ENCODE peak calls at places on chromosome 7, in five cellular contexts. D, F, X, Z and A are unnamed samples.

GRCh38 chr7:1967512-1968396 is 265.0 kb downstream of the MAD1L1 start:
- DNase-seq in D (no peak), F (no peak), X (no peak), Z (no peak), A (no peak)

GRCh38 chr7:29375641-29376562 is 181.3 kb downstream of the CHN2 start:
- DNase-seq in D (peak), X (no peak), Z (no peak), F (peak), A (no peak)

GRCh38 chr7:2048531-2048930 is 184.2 kb downstream of the MAD1L1 start:
- DNase-seq in X (no peak), F (no peak), Z (no peak), D (no peak), A (no peak)

GRCh38 chr7:9201928-9202327 is 768.5 kb downstream of the NXPH1 start:
- DNase-seq in F (no peak), Z (no peak), D (no peak), X (no peak), A (no peak)

GRCh38 chr7:30238721-30239441 is 45.5 kb upstream of the ZNRF2 start:
- DNase-seq in F (peak), Z (peak), D (no peak), X (peak), A (peak)

GRCh38 chr7:51006483-51007235 is 224.0 kb upstream of the GRB10 start:
- DNase-seq in D (no peak), X (no peak), F (no peak), Z (no peak), A (no peak)

GRCh38 chr7:155349601-155350331 is 52.1 kb downstream of the INSIG1 start:
- DNase-seq in D (no peak), Z (no peak), X (no peak), F (no peak), A (no peak)

GRCh38 chr7:36526720-36527548 is 137.3 kb downstream of the ANLN start:
- DNase-seq in D (peak), Z (peak), F (no peak), X (no peak), A (peak)

GRCh38 chr7:149879271-149879711 is 5.5 kb downstream of the ATP6V0E2 start:
- DNase-seq in X (no peak), D (no peak), Z (no peak), F (no peak), A (no peak)

GRCh38 chr7:91288208-91288824 is 24.1 kb downstream of the FZD1 start:
- DNase-seq in Z (no peak), X (peak), F (peak), D (no peak), A (no peak)

GRCh38 chr7:91285966-91286365 is 21.7 kb downstream of the FZD1 start:
- DNase-seq in X (no peak), Z (peak), F (no peak), D (no peak), A (peak)

GRCh38 chr7:91289633-91290260 is 25.5 kb downstream of the FZD1 start:
- DNase-seq in X (no peak), F (no peak), Z (no peak), D (no peak), A (no peak)

GRCh38 chr7:91286432-91286831 is 22.2 kb downstream of the FZD1 start:
- DNase-seq in X (peak), Z (no peak), F (no peak), D (no peak), A (no peak)

DNA sequence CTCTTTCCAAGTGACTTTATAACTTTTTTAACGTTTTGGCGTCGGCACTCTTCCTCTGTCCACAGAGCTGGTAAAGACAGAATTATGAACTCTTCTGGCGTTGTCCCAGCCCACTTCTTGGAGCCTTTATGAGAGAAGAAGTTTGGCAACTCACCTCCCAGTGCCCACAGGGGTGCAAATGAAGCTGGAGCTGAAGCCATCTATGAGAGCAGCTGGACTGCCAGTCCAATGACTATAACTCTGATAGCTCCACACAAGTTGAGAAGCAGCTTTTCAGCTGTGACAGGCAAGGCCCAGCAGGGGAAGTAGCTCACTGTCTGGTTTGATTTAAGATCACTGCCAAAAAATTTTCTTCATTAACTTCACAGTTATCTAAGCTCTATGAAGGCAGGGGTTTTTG is 23.5 kb downstream of the FZD1 start:
- DNase-seq in F (no peak), Z (peak), X (peak), D (no peak), A (no peak)
- TF ChIP-seq CTCF in F (no peak), Z (no peak), X (no peak), D (no peak), A (no peak)

DNA sequence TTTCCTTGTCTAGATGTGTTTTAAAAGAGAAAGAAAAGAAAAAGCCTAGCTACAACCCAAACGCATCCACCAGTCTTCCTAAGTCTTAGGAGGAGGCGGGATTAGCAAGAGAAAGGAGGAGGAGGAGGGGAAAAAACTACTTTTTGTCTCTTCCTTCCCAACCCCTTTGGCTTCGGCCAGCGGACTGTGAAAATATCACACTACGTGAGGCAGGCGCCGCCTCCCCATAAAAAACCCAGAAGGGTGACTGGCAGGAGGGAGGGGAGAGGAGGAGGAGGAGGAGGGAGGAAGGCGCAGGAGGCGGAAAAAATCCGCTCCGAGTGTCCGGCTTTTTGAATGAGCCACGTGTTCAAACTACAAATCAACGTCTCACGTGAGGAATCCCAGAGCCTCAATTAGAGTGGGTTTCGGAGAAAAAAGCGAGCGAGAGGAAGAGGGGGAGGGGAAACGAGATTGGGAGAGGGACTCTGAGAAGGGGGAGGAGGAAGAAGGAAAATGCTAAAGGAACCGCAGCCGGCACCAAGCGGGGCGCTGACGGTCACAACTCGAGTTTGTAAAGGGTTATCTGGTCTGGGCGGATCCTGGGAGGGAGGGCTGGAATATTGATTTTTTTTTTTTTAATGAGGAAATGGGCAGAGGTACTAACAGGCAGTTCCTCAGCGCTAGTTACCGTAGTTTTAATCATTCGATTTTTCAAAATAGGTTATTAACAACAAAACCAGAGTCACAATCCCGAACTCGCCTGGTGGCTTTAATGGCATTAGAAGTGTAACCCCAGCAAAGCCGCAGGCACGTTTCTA is at the start of gene IGF2BP3:
- DNase-seq in F (peak), D (peak), X (peak), Z (peak), A (peak)
- TF ChIP-seq CTCF in F (no peak), D (no peak), X (no peak), Z (no peak), A (no peak)

GRCh38 chr7:128008744-128009143 is 22.5 kb downstream of the LRRC4 start:
- DNase-seq in Z (no peak), D (no peak), X (no peak), F (no peak), A (no peak)

GRCh38 chr7:128007293-128007680 is 23.9 kb downstream of the LRRC4 start:
- DNase-seq in Z (no peak), D (no peak), X (no peak), F (no peak), A (no peak)

GRCh38 chr7:128008141-128008540 is 23.1 kb downstream of the LRRC4 start:
- DNase-seq in Z (no peak), F (no peak), D (no peak), X (no peak), A (no peak)

GRCh38 chr7:128011079-128011670 is 20.1 kb downstream of the LRRC4 start:
- DNase-seq in X (no peak), F (no peak), Z (no peak), D (no peak), A (no peak)

GRCh38 chr7:128010392-128011078 is 20.7 kb downstream of the LRRC4 start:
- DNase-seq in D (no peak), F (no peak), X (no peak), Z (no peak), A (no peak)
- TF ChIP-seq CTCF in D (peak), F (peak), X (peak), Z (no peak), A (no peak)

DNA sequence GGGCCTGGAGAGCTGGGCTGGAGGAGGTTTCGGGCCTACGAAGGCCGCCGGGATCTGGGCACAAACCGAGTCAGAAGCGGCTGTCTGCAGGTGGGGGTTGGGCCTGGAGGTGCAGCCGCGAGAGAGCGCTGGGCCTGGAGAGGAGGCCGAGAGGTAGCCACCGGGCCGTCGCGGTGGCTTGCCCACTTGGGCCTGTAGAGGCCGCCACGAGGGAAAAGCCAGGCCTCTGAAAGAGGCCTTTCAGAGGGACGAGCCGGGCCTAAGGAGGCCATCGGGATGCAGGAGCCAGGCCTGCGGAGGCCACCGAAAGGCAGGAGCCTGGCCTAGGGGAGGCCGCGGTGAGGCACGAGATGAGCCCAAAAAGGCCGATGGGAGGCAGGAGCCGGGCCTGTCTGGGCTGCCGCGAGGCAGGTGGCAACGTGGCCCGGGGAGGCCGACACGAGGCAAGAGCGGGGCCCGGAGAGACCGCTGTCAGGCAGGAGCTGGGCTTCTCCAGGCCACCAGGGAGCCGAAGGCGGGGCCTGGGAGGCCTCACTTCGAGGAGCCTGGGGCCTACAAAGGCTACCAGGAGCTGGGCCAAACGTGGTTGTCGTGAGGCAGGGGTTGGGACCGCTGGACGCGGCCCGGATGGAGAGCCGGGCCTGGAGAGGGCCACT is 25.6 kb downstream of the MDH2 start:
- DNase-seq in X (no peak), F (no peak), D (no peak), Z (no peak), A (no peak)
- TF ChIP-seq CTCF in X (no peak), F (peak), D (no peak), Z (no peak), A (peak)

GRCh38 chr7:57308631-57309408 is 141.2 kb upstream of the ZNF716 start:
- DNase-seq in Z (no peak), X (no peak), D (no peak), F (no peak), A (no peak)
- TF ChIP-seq CTCF in Z (no peak), X (no peak), D (peak), F (no peak), A (peak)